ENCODE peak calls at places on chromosomes 11 and 22, in ten cellular contexts. E, M, K, Q, X, G, A, U, P and H are unnamed samples.

GRCh38 chr11:40842750-40843339 is 616.6 kb downstream of the LRRC4C start:
- DNase-seq in E (no peak), M (no peak), K (no peak), Q (no peak), X (no peak), G (no peak), A (no peak), U (no peak), P (no peak), H (no peak)

GRCh38 chr22:17911887-17912286 is 112.5 kb downstream of the MICAL3 start:
- DNase-seq in E (no peak), M (no peak), K (no peak), Q (no peak), X (no peak), G (no peak), A (no peak), U (no peak), P (no peak), H (no peak)

GRCh38 chr22:22074634-22075381 is 92.2 kb upstream of the TOP3B start:
- DNase-seq in E (no peak), M (no peak), K (no peak), Q (no peak), X (no peak), G (peak; percentile 33), A (no peak), U (no peak), P (no peak), H (no peak)

GRCh38 chr22:29316429-29316828 is 932 bp upstream of the RASL10A start:
- DNase-seq in E (no peak), M (no peak), K (no peak), Q (no peak), X (no peak), G (no peak), A (no peak), U (no peak), P (no peak), H (no peak)

GRCh38 chr11:118051136-118051610 is 25.7 kb upstream of the TMPRSS4 start:
- DNase-seq in E (no peak), M (no peak), K (no peak), Q (no peak), X (no peak), G (no peak), A (no peak), U (no peak), P (no peak), H (no peak)

GRCh38 chr22:37353839-37354238 is 71.5 kb downstream of the CYTH4 start:
- DNase-seq in E (no peak), M (no peak), K (no peak), Q (no peak), X (peak; percentile 59), G (no peak), A (no peak), U (no peak), P (no peak), H (no peak)

GRCh38 chr11:93608280-93608862 is 53.1 kb upstream of the CEP295 start:
- DNase-seq in E (peak; percentile 32), M (no peak), K (no peak), Q (no peak), X (no peak), G (no peak), A (no peak), U (no peak), P (no peak), H (no peak)

GRCh38 chr11:10288881-10289764 is 4.9 kb downstream of the SBF2 start:
- DNase-seq in E (no peak), M (no peak), K (no peak), Q (no peak), X (no peak), G (no peak), A (no peak), U (no peak), P (no peak), H (no peak)

GRCh38 chr11:111775024-111775710 is 9.0 kb upstream of the PPP2R1B start:
- DNase-seq in E (no peak), M (no peak), K (no peak), Q (no peak), X (no peak), G (no peak), A (peak; percentile 15), U (no peak), P (peak; percentile 74), H (no peak)

GRCh38 chr22:18024276-18024939 is at the start of gene MICAL3:
- DNase-seq in E (peak; percentile 76), M (peak; percentile 63), K (no peak), Q (peak; percentile 44), X (no peak), G (peak; percentile 54), A (peak; percentile 82), U (peak; percentile 34), P (peak; percentile 68), H (no peak)

GRCh38 chr11:77200351-77200750 is 72.3 kb downstream of the MYO7A start:
- DNase-seq in E (no peak), M (no peak), K (no peak), Q (no peak), X (no peak), G (no peak), A (no peak), U (no peak), P (no peak), H (no peak)

GRCh38 chr11:113387605-113388211 is at the start of gene ANKK1:
- DNase-seq in E (no peak), M (no peak), K (no peak), Q (no peak), X (no peak), G (no peak), A (no peak), U (peak; percentile 31), P (no peak), H (no peak)

GRCh38 chr11:130441726-130442125 is 6.7 kb upstream of the ADAMTS15 start:
- DNase-seq in E (no peak), M (no peak), K (no peak), Q (no peak), X (no peak), G (no peak), A (no peak), U (no peak), P (no peak), H (no peak)

GRCh38 chr11:91859666-91860065 is 365.0 kb upstream of the FAT3 start:
- DNase-seq in E (no peak), M (no peak), K (no peak), Q (no peak), X (no peak), G (no peak), A (no peak), U (no peak), P (no peak), H (no peak)

GRCh38 chr11:66494935-66495334 is 14.7 kb downstream of the DPP3 start:
- DNase-seq in E (no peak), M (no peak), K (no peak), Q (no peak), X (no peak), G (no peak), A (no peak), U (no peak), P (no peak), H (no peak)

GRCh38 chr11:65791719-65792213 is 4.9 kb downstream of the OVOL1 start:
- DNase-seq in E (no peak), M (no peak), K (no peak), Q (peak; percentile 15), X (no peak), G (peak; percentile 73), A (no peak), U (no peak), P (no peak), H (no peak)

GRCh38 chr11:111512296-111513239 is at the start of gene BTG4:
- DNase-seq in E (no peak), M (no peak), K (no peak), Q (no peak), X (no peak), G (no peak), A (peak; percentile 38), U (no peak), P (no peak), H (no peak)

GRCh38 chr11:27466363-27466762 is 6.2 kb downstream of the LGR4 start:
- DNase-seq in E (no peak), M (no peak), K (no peak), Q (no peak), X (no peak), G (no peak), A (no peak), U (no peak), P (no peak), H (no peak)

GRCh38 chr11:97364047-97364446 is 974.2 kb downstream of the JRKL start:
- DNase-seq in E (peak; percentile 5), M (no peak), K (no peak), Q (no peak), X (peak; percentile 36), G (no peak), A (no peak), U (no peak), P (no peak), H (peak; percentile 24)

GRCh38 chr22:45884201-45885067 is 92.5 kb downstream of the WNT7B start:
- DNase-seq in E (no peak), M (no peak), K (no peak), Q (no peak), X (no peak), G (no peak), A (no peak), U (no peak), P (peak; percentile 40), H (no peak)

GRCh38 chr11:105179542-105180278 is 40.1 kb upstream of the CARD18 start:
- DNase-seq in E (no peak), M (no peak), K (no peak), Q (no peak), X (no peak), G (no peak), A (no peak), U (no peak), P (no peak), H (no peak)

GRCh38 chr22:39292561-39293074 is 26.8 kb downstream of the RPL3 start:
- DNase-seq in E (no peak), M (no peak), K (peak; percentile 75), Q (no peak), X (peak; percentile 86), G (peak; percentile 94), A (peak; percentile 92), U (peak; percentile 93), P (peak; percentile 98), H (peak; percentile 88)

GRCh38 chr11:67416416-67417335 is 1.2 kb downstream of the CARNS1 start:
- DNase-seq in E (no peak), M (peak; percentile 79), K (no peak), Q (peak; percentile 74), X (no peak), G (peak; percentile 42), A (no peak), U (no peak), P (no peak), H (no peak)

GRCh38 chr11:120079750-120080610 is 57.9 kb downstream of the TRIM29 start:
- DNase-seq in E (peak; percentile 31), M (no peak), K (peak; percentile 28), Q (peak; percentile 7), X (no peak), G (no peak), A (peak; percentile 28), U (no peak), P (no peak), H (no peak)